ENCODE peak calls at places on chromosome 9, in five cellular contexts. X is tibial artery, D is adrenal gland, C is colonic mucosa, I is spleen. U is an unnamed sample.

GRCh38 chr9:113590991-113591898 is 127.7 kb downstream of the RGS3 start:
- DNase-seq in D (peak; percentile 89), C (peak; percentile 74), I (peak; percentile 90), X (peak; percentile 89), U (peak; percentile 79)

GRCh38 chr9:81621785-81622243 is 67.5 kb downstream of the TLE1 start:
- DNase-seq in I (no peak), C (no peak), X (no peak), D (no peak), U (no peak)

GRCh38 chr9:94971378-94972131 is 245.1 kb downstream of the AOPEP start:
- DNase-seq in X (no peak), C (no peak), D (no peak), I (no peak), U (no peak)

GRCh38 chr9:6938447-6938846 is 180.7 kb downstream of the KDM4C start:
- DNase-seq in X (no peak), I (no peak), D (no peak), C (no peak), U (no peak)

GRCh38 chr9:109791003-109791677 is 11.1 kb downstream of the PALM2AKAP2 start:
- DNase-seq in C (no peak), X (no peak), I (no peak), D (no peak), U (no peak)

GRCh38 chr9:125763373-125763772 is 16.2 kb downstream of the PBX3 start:
- DNase-seq in I (no peak), C (no peak), D (no peak), X (no peak), U (no peak)

GRCh38 chr9:88773627-88774244 is 217.5 kb upstream of the S1PR3 start:
- DNase-seq in X (no peak), I (no peak), D (no peak), C (no peak), U (no peak)

GRCh38 chr9:70477146-70477745 is 62.8 kb upstream of the KLF9 start:
- DNase-seq in I (no peak), D (no peak), X (no peak), C (no peak), U (no peak)

GRCh38 chr9:89493671-89494070 is 4.2 kb downstream of the SEMA4D start:
- DNase-seq in X (no peak), I (no peak), D (no peak), C (no peak), U (no peak)

GRCh38 chr9:106981396-106982287 is 118.7 kb downstream of the ZNF462 start:
- DNase-seq in X (no peak), I (no peak), C (no peak), D (no peak), U (no peak)

GRCh38 chr9:99682870-99683269 is 138.8 kb upstream of the NR4A3 start:
- DNase-seq in C (no peak), D (no peak), I (no peak), X (no peak), U (no peak)

GRCh38 chr9:123399803-123400378 is 43.9 kb downstream of the CRB2 start:
- DNase-seq in I (no peak), X (no peak), C (peak; percentile 38), D (peak; percentile 21), U (no peak)

GRCh38 chr9:111937781-111938426 is 41.3 kb downstream of the UGCG start:
- DNase-seq in I (peak; percentile 81), D (peak; percentile 76), X (no peak), C (peak; percentile 39), U (peak; percentile 67)

GRCh38 chr9:77015291-77016048 is 4.0 kb upstream of the FOXB2 start:
- DNase-seq in I (no peak), X (no peak), C (no peak), D (no peak), U (no peak)

GRCh38 chr9:112997236-112997941 is 14.6 kb downstream of the ZNF883 start:
- DNase-seq in D (no peak), X (no peak), C (no peak), I (no peak), U (no peak)

GRCh38 chr9:117002686-117003085 is 315.6 kb downstream of the TRIM32 start:
- DNase-seq in I (no peak), X (no peak), C (no peak), D (no peak), U (no peak)

GRCh38 chr9:77916410-77916819 is 115.2 kb downstream of the GNAQ start:
- DNase-seq in D (no peak), X (no peak), I (no peak), C (no peak), U (no peak)

GRCh38 chr9:21060919-21061561 is 16.7 kb downstream of the IFNB1 start:
- DNase-seq in X (no peak), I (no peak), D (no peak), C (no peak), U (no peak)

GRCh38 chr9:96858018-96858573 is 3.8 kb upstream of the ZNF782 start:
- DNase-seq in D (peak; percentile 18), X (no peak), I (no peak), C (no peak), U (no peak)

GRCh38 chr9:110880123-110880522 is 158.1 kb downstream of the LPAR1 start:
- DNase-seq in D (no peak), C (no peak), I (no peak), X (no peak), U (no peak)

GRCh38 chr9:106707722-106708121 is 155.2 kb upstream of the ZNF462 start:
- DNase-seq in I (no peak), D (peak; percentile 74), C (no peak), X (no peak), U (no peak)

GRCh38 chr9:127263244-127263643 is 1.3 kb upstream of the GARNL3 start:
- DNase-seq in I (no peak), D (no peak), X (no peak), C (no peak), U (no peak)

GRCh38 chr9:127256324-127256723 is 8.2 kb upstream of the GARNL3 start:
- DNase-seq in I (no peak), C (no peak), X (no peak), D (no peak), U (no peak)

GRCh38 chr9:127262621-127263020 is 2.0 kb upstream of the GARNL3 start:
- DNase-seq in X (no peak), C (no peak), I (no peak), D (no peak), U (no peak)

GRCh38 chr9:127255692-127256091 is 8.9 kb upstream of the GARNL3 start:
- DNase-seq in D (no peak), C (no peak), I (no peak), X (no peak), U (no peak)

GRCh38 chr9:127258884-127259471 is 5.6 kb upstream of the GARNL3 start:
- DNase-seq in C (no peak), I (no peak), X (peak; percentile 71), D (peak; percentile 19), U (no peak)
- H3K4me3 ChIP-seq in C (no peak overlapping the region), I (no peak overlapping the region), X (no peak overlapping the region), D (no peak overlapping the region), U (no peak overlapping the region)

GRCh38 chr9:79694208-79694607 is 122.4 kb downstream of the TLE4 start:
- DNase-seq in X (no peak), I (no peak), D (no peak), C (no peak), U (no peak)

GRCh38 chr9:79692857-79693571 is 121.2 kb downstream of the TLE4 start:
- DNase-seq in X (no peak), C (no peak), D (no peak), I (no peak), U (no peak)

GRCh38 chr9:79695531-79696218 is 123.9 kb downstream of the TLE4 start:
- DNase-seq in C (no peak), D (no peak), I (no peak), X (no peak), U (no peak)

GRCh38 chr9:79694676-79695400 is 123.1 kb downstream of the TLE4 start:
- DNase-seq in I (no peak), D (no peak), C (no peak), X (no peak), U (no peak)

DNA sequence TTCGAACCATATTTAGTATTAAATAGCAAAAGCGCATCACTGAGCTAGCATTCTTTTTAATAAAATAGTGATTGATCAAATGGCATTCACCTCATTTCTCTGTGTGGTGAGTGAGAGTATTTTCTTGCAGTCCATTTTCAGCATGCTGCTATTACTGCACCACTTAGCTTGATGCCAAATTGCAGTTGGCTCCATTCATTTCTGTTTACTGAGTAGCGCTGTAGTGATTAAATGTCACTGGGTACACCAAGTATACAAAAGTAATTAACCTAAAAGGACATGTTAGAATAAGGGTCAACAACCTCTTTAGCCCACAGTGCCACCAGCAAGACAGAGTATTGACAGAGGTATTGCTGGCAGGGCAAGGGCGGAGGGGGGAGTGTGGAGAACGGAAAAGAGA is 122.0 kb downstream of the TLE4 start:
- DNase-seq in D (no peak), I (no peak), C (no peak), X (no peak), U (no peak)
- H3K4me1 ChIP-seq in D (no peaks in the 10 kb centered on the region), I (no peaks in the 10 kb centered on the region), C (no peaks in the 10 kb centered on the region), X (no peaks in the 10 kb centered on the region), U (no peaks in the 10 kb centered on the region)

DNA sequence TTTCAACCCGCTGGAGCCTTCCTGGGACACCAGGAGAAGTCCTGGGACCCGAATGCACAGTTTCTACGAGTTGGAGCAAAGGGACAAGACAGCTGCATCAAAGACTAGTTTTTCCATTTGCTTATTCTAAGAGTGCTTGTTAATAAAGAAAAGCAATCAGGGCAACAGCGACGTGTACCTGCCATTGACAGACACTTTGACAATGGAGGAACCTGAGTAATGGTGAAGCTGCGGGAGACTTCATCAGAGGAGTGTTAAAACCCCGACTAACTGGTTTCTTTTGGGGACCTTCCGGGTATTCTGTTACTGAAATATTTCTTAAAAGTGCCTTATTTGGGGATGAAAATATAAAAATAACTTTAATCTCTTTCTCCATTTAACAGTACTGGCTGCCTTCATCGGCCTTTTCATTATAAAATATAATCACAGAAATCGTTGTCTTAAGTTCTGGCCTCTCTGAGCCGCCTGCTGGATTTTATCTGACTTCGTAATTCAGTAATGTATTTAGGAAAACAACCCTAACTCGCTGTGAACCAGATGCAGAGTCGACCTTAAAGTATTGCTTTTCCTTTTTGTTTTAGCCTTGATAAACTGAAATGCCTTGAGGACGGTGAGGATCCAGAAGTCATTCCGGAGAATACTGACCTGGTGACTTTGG is 781 bp downstream of the SNAPC3 start:
- DNase-seq in I (no peak), C (peak; percentile 25), D (no peak), X (no peak), U (no peak)
- TF ChIP-seq CTCF in I (no peak), C (no peak), D (no peak), X (no peak), U (no peak)

GRCh38 chr9:115116620-115117284 is 1.2 kb downstream of the TNC start:
- DNase-seq in C (no peak), D (no peak), X (no peak), I (no peak), U (no peak)

GRCh38 chr9:115115117-115115880 is 2.7 kb downstream of the TNC start:
- DNase-seq in D (no peak), X (no peak), I (no peak), C (no peak), U (no peak)

GRCh38 chr9:115114541-115114940 is 3.4 kb downstream of the TNC start:
- DNase-seq in I (no peak), C (no peak), D (no peak), X (no peak), U (no peak)

GRCh38 chr9:115114084-115114483 is 3.9 kb downstream of the TNC start:
- DNase-seq in I (no peak), C (no peak), X (no peak), D (no peak), U (no peak)

DNA sequence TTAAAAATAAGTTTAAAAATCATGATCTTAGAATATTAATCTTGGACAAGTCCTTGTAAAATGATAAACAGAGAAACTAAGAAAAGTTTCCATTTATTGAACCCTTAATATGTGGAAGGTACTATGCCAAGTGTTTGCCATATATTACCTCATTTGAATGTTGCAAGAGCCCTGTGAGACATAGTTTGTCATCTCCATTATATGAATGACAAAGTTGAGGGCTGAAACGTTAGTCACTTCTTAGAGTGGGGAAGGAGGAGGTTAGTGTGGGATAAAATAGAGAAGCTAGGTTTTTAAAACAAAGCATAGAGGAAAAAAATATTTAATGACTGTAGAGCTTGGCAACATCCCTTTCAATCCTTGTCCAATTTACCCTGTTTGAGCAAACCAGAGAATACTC is 2.0 kb downstream of the TNC start:
- DNase-seq in X (no peak), D (no peak), I (no peak), C (no peak), U (no peak)
- H3K4me3 ChIP-seq in X (peak overlapping the region; percentile 53), D (no peak overlapping the region), I (peak overlapping the region; percentile 44), C (no peak overlapping the region), U (peak overlapping the region; percentile 43)